ENCODE peak calls at places on chromosome 12, in nine cellular contexts. I, K, W, Y, V, E, T, P and N are unnamed samples. For H3K4me1, the result is how much of the 10 kb centered on the place peaks cover.

GRCh38 chr12:4962539-4963486 is 53.1 kb downstream of the KCNA1 start:
- DNase-seq in E (no peak), T (no peak), I (no peak), K (no peak), Y (no peak), P (no peak), W (no peak), V (no peak), N (no peak)

GRCh38 chr12:32494676-32495075 is 95.3 kb downstream of the FGD4 start:
- DNase-seq in K (no peak), W (no peak), P (no peak), I (no peak), T (no peak), Y (no peak), V (no peak), E (no peak), N (no peak)

GRCh38 chr12:53751336-53752191 is at the start of gene CISTR:
- DNase-seq in E (peak), W (no peak), Y (peak), P (peak), K (no peak), T (peak), V (no peak), I (no peak), N (no peak)

GRCh38 chr12:80701388-80701787 is 6.0 kb upstream of the MYF6 start:
- DNase-seq in E (no peak), W (no peak), Y (no peak), V (no peak), K (no peak), I (no peak), T (no peak), P (peak), N (no peak)

GRCh38 chr12:118603610-118604361 is 227.4 kb downstream of the SUDS3 start:
- DNase-seq in V (no peak), E (no peak), T (no peak), I (no peak), P (no peak), W (no peak), Y (no peak), K (no peak), N (no peak)

GRCh38 chr12:115103884-115104883 is 420.2 kb upstream of the TBX3 start:
- DNase-seq in V (peak), K (peak), E (no peak), Y (no peak), I (no peak), W (no peak), P (no peak), T (no peak), N (no peak)

GRCh38 chr12:6966351-6966750 is 4.1 kb downstream of the PHB2 start:
- DNase-seq in Y (no peak), E (no peak), I (no peak), W (no peak), T (peak), K (no peak), P (no peak), V (no peak), N (no peak)

GRCh38 chr12:102436867-102437266 is 43.5 kb downstream of the IGF1 start:
- DNase-seq in W (no peak), E (no peak), Y (no peak), T (no peak), K (no peak), V (no peak), I (peak), P (no peak), N (no peak)

GRCh38 chr12:28130625-28131598 is 59.3 kb upstream of the CCDC91 start:
- DNase-seq in K (peak), W (no peak), P (peak), Y (no peak), I (peak), E (no peak), T (no peak), V (peak), N (peak)

GRCh38 chr12:108430245-108430644 is 84.8 kb upstream of the FICD start:
- DNase-seq in P (peak), W (no peak), K (no peak), Y (no peak), V (no peak), I (no peak), T (no peak), E (no peak), N (no peak)

GRCh38 chr12:94488449-94488848 is 28.8 kb upstream of the CEP83 start:
- DNase-seq in V (no peak), T (no peak), W (peak), E (no peak), I (no peak), K (no peak), P (peak), Y (no peak), N (no peak)

GRCh38 chr12:63387736-63388135 is 236.7 kb upstream of the AVPR1A start:
- DNase-seq in P (no peak), V (no peak), K (peak), T (no peak), Y (no peak), W (no peak), I (no peak), E (no peak), N (no peak)

GRCh38 chr12:95574799-95575452 is 23.6 kb upstream of the USP44 start:
- DNase-seq in E (no peak), T (no peak), W (no peak), Y (peak), P (peak), K (peak), V (no peak), I (peak), N (no peak)

GRCh38 chr12:87509233-87509820 is 519.9 kb downstream of the C12orf50 start:
- DNase-seq in T (no peak), K (peak), P (peak), Y (no peak), E (no peak), W (no peak), V (no peak), I (peak), N (no peak)

GRCh38 chr12:83042441-83043215 is 355.9 kb downstream of the TMTC2 start:
- DNase-seq in K (no peak), P (peak), Y (peak), V (no peak), I (no peak), W (no peak), T (no peak), E (no peak), N (no peak)

GRCh38 chr12:22600226-22600625 is 24.7 kb upstream of the ETNK1 start:
- DNase-seq in P (no peak), T (no peak), I (no peak), K (no peak), V (no peak), E (no peak), W (no peak), Y (no peak), N (no peak)

GRCh38 chr12:127881371-127882140 is 385.4 kb upstream of the TMEM132C start:
- DNase-seq in K (no peak), I (no peak), E (no peak), Y (no peak), V (no peak), P (peak), W (no peak), T (no peak), N (no peak)

GRCh38 chr12:4353785-4354208 is 25.7 kb downstream of the FGF23 start:
- DNase-seq in V (no peak), I (no peak), T (no peak), P (peak), W (no peak), K (peak), Y (peak), E (no peak), N (no peak)

GRCh38 chr12:124525455-124525854 is 42.0 kb downstream of the NCOR2 start:
- DNase-seq in T (no peak), E (no peak), W (no peak), K (no peak), Y (no peak), I (no peak), P (peak), V (peak), N (no peak)

GRCh38 chr12:3493225-3494049 is 2.4 kb downstream of the PRMT8 start:
- DNase-seq in I (no peak), Y (peak), K (no peak), P (no peak), W (no peak), T (no peak), V (no peak), E (no peak), N (no peak)

GRCh38 chr12:857611-858010 is 91.9 kb downstream of the RAD52 start:
- DNase-seq in T (no peak), I (no peak), K (peak), W (no peak), V (no peak), P (peak), Y (no peak), E (no peak), N (no peak)

GRCh38 chr12:80551897-80552296 is 107.9 kb downstream of the PTPRQ start:
- DNase-seq in P (peak), E (no peak), Y (no peak), V (no peak), W (no peak), T (no peak), I (peak), K (peak), N (no peak)

GRCh38 chr12:104334581-104334980 is 31.0 kb downstream of the EID3 start:
- DNase-seq in I (no peak), P (peak), K (no peak), E (no peak), V (no peak), T (no peak), Y (no peak), W (no peak), N (no peak)

GRCh38 chr12:91958816-91959215 is 186.8 kb downstream of the BTG1 start:
- DNase-seq in W (no peak), P (peak), Y (no peak), V (no peak), E (no peak), T (no peak), I (no peak), K (peak), N (no peak)

GRCh38 chr12:92445253-92446081 is 257.3 kb upstream of the PLEKHG7 start:
- DNase-seq in E (peak), T (no peak), V (no peak), Y (no peak), K (no peak), I (no peak), P (no peak), W (peak), N (no peak)

GRCh38 chr12:119804011-119804641 is 73.0 kb downstream of the CIT start:
- DNase-seq in E (no peak), W (no peak), V (peak), Y (peak), T (peak), K (peak), P (peak), I (peak), N (peak)

GRCh38 chr12:47397664-47398281 is 308.1 kb downstream of the RPAP3 start:
- DNase-seq in P (peak), V (no peak), T (no peak), K (peak), I (peak), Y (peak), W (no peak), E (no peak), N (no peak)

GRCh38 chr12:27462151-27462694 is 15.7 kb downstream of the SMCO2 start:
- DNase-seq in V (no peak), K (peak), E (no peak), T (no peak), P (peak), I (peak), W (no peak), Y (no peak), N (no peak)

GRCh38 chr12:93080994-93081809 is 152.1 kb upstream of the EEA1 start:
- DNase-seq in E (no peak), K (no peak), W (no peak), T (no peak), V (no peak), P (peak), Y (peak), I (peak), N (no peak)

GRCh38 chr12:50200507-50201273 is 33.5 kb upstream of the CERS5 start:
- DNase-seq in V (no peak), T (no peak), I (no peak), Y (no peak), W (no peak), P (peak), E (no peak), K (no peak), N (no peak)

GRCh38 chr12:133236556-133236955 is 879 bp upstream of the ANHX start:
- DNase-seq in T (no peak), I (no peak), Y (no peak), E (no peak), P (no peak), K (no peak), V (no peak), W (no peak), N (no peak)

GRCh38 chr12:23472329-23472971 is 477.0 kb downstream of the SOX5 start:
- DNase-seq in P (no peak), V (no peak), K (no peak), E (no peak), I (no peak), T (no peak), Y (no peak), W (no peak), N (no peak)

GRCh38 chr12:97602315-97602714 is 139.7 kb downstream of the RMST start:
- DNase-seq in Y (no peak), W (no peak), K (no peak), P (no peak), V (no peak), E (no peak), I (no peak), T (no peak), N (no peak)

GRCh38 chr12:89072303-89073026 is 279.8 kb downstream of the DUSP6 start:
- DNase-seq in E (no peak), I (no peak), W (no peak), V (no peak), P (no peak), Y (peak), T (no peak), K (no peak), N (no peak)
- H3K4me1 ChIP-seq in E (under half), I (under half), W (under half), V (under half), P (under half), Y (under half), T (under half), K (under half), N (under half)

GRCh38 chr12:49108958-49109404 is 1.7 kb downstream of the LMBR1L start:
- DNase-seq in Y (no peak), P (peak), I (peak), K (no peak), W (no peak), V (no peak), E (no peak), T (peak), N (peak)
- H3K4me1 ChIP-seq in Y (under half), P (under half), I (under half), K (under half), W (under half), V (under half), E (under half), T (under half), N (under half)

DNA sequence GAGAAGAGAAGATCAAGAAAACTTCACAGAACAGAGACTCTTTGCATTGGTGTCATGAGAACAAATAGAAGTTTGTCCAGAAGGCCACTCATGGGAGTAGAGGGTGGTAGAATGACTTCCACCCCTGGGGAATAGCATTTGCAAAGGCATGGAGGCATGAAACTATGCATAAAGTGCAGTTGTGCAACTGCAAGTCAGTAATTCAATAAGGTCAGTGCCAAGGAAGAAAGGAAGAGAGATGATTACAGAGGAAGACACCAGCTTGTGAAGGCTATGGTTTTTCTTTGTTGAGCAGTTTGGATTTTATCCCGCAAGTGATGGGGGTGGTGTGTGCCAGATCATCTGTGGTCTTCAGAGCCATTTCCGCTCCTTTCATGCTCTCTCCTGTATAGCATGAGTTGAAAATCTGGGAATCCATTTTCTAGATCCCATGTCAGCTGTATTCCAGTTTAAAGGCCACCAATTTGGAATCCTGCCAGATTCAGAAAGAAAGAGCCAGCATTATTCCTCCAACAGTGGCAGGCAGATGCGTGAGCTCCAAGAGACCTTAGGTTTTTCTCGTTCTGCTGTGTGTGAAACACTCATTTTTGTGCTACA is 67.6 kb upstream of the GRIN2B start:
- DNase-seq in W (no peak), E (no peak), I (no peak), P (no peak), K (no peak), Y (no peak), V (no peak), T (no peak), N (no peak)
- H3K4me1 ChIP-seq in W (under half), E (under half), I (under half), P (under half), K (under half), Y (under half), V (under half), T (under half), N (under half)

DNA sequence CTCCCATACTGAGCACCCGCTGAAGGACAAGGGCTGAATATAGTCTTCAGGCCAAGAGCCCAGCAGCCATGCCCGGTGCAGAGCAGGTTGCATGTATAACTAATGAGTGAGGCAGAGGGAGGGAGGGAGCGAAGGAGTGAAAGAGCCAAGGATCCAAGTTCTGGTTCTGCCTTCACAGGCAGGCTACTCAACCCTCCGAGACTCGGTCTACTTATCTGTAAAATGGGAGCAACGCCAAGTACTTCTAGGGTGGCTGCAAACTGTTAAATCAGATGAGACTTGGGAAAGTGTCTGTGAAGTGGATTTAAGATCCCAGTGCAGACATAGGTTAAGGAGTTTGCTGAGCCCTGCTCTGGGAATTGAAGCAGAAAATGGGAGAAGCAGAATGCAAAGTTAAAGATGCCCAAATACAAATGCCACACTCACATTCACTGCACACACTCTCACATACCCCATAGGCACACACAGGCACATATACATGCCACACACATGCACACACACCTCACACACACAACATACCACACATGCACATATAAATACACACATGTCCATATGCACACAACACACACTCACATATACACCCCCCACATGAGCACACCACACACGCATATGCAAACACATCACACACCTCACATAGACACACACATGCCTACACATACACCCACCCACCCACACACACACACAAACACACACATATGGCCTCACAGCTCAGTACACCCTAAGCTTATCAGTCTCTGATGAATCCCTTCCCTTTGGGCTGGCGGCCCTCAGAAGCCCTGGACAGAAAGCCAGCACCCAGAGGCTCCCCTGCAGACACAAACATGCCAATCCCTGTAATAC is 76.7 kb downstream of the PITPNM2 start:
- DNase-seq in Y (no peak), V (peak), I (no peak), P (no peak), E (no peak), K (no peak), T (no peak), W (no peak), N (no peak)
- H3K4me1 ChIP-seq in Y (under half), V (half or more), I (under half), P (under half), E (under half), K (under half), T (under half), W (under half), N (under half)

GRCh38 chr12:122035292-122035691 is 13.6 kb downstream of the BCL7A start:
- DNase-seq in I (no peak), P (no peak), K (no peak), W (no peak), T (peak), E (no peak), V (no peak), Y (no peak), N (no peak)

GRCh38 chr12:122030427-122030825 is 8.7 kb downstream of the BCL7A start:
- DNase-seq in E (no peak), Y (no peak), W (no peak), T (no peak), P (no peak), I (no peak), V (no peak), K (no peak), N (no peak)

GRCh38 chr12:122029620-122030426 is 8.1 kb downstream of the BCL7A start:
- DNase-seq in W (no peak), T (peak), P (no peak), E (no peak), Y (no peak), K (no peak), V (peak), I (no peak), N (no peak)

GRCh38 chr12:122031342-122032216 is 9.9 kb downstream of the BCL7A start:
- DNase-seq in K (peak), E (no peak), I (peak), P (peak), W (no peak), T (peak), V (no peak), Y (peak), N (peak)

DNA sequence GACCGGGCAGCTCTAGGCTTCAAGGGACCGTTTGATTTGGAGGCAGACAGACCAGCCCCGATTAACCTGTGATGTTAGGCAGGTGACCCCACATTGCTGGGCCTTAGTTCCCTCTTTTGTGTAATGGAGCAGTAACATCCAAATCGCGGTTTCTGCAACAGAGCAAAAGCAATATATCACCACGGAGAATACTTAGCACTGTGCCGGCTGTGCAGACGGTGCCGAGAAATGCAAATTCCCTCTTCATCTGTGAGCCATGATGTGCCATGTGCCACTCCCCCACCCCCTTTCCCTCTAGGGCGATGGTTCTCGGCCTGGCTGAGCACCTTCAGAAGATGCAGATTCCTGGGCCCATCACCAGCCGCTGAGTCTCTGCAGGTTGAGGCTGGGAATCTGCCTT is 10.9 kb downstream of the BCL7A start:
- DNase-seq in I (no peak), K (no peak), Y (no peak), V (no peak), E (no peak), W (no peak), P (no peak), T (no peak), N (no peak)
- H3K4me1 ChIP-seq in I (under half), K (under half), Y (under half), V (under half), E (under half), W (under half), P (under half), T (under half), N (under half)

DNA sequence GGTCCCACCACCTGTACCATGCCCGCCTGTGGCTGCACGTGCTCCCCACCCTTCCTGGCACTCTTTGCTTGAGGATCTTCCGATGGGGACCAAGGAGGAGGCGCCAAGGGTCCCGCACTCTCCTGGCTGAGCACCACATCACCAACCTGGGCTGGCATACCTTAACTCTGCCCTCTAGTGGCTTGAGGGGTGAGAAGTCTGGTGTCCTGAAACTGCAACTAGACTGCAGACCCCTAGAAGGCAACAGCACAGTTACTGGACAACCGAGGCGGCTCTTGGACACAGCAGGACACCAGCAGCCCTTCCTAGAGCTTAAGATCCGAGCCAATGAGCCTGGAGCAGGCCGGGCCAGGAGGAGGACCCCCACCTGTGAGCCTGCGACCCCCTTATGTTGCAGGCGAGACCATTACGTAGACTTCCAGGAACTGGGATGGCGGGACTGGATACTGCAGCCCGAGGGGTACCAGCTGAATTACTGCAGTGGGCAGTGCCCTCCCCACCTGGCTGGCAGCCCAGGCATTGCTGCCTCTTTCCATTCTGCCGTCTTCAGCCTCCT is 1.1 kb downstream of the INHBE start:
- DNase-seq in Y (peak), T (no peak), I (peak), P (peak), E (no peak), W (no peak), K (peak), V (no peak), N (no peak)
- H3K4me1 ChIP-seq in Y (under half), T (under half), I (under half), P (under half), E (under half), W (under half), K (half or more), V (under half), N (under half)